ENCODE peak calls at places on chromosomes 11 and 22, in eight cellular contexts. A is NCI-H460; C is CD4-positive, alpha-beta T cell; B is ecto neural progenitor cell; M is GM04503; X is adrenal gland; Y is stimulated activated CD4-positive, alpha-beta T cell treated with anti-CD3 and anti-CD28 coated beads, Interleukin-4, amount 100 ng/mL, for 48 hours; R is anterior cingulate cortex. N is an unnamed sample.

GRCh38 chr22:25853902-25854301 is 111.9 kb downstream of the MYO18B start:
- DNase-seq in A (peak; percentile 4), C (no peak), B (peak; percentile 17), M (no peak), X (no peak), Y (no peak), R (no peak), N (no peak)

GRCh38 chr22:19709063-19709769 is 5.1 kb upstream of the SEPTIN5 start:
- DNase-seq in A (no peak), C (no peak), B (no peak), M (no peak), X (no peak), Y (no peak), R (no peak), N (no peak)

GRCh38 chr11:9489366-9489765 is 28.6 kb downstream of the ZNF143 start:
- DNase-seq in A (no peak), C (no peak), B (no peak), M (peak; percentile 62), X (no peak), Y (no peak), R (no peak), N (no peak)

GRCh38 chr22:18024276-18024939 is at the start of gene MICAL3:
- DNase-seq in A (peak; percentile 43), C (peak; percentile 67), B (peak; percentile 73), M (no peak), X (peak; percentile 62), Y (peak; percentile 51), R (peak; percentile 70), N (peak; percentile 61)

GRCh38 chr22:43848366-43849171 is 13.7 kb downstream of the SULT4A1 start:
- DNase-seq in A (no peak), C (no peak), B (no peak), M (no peak), X (no peak), Y (no peak), R (no peak), N (no peak)

GRCh38 chr11:61275191-61275590 is 19.9 kb downstream of the VWCE start:
- DNase-seq in A (no peak), C (no peak), B (no peak), M (no peak), X (no peak), Y (no peak), R (no peak), N (no peak)

GRCh38 chr22:20577549-20577975 is 70.2 kb downstream of the MED15 start:
- DNase-seq in A (no peak), C (no peak), B (no peak), M (no peak), X (no peak), Y (no peak), R (no peak), N (no peak)

GRCh38 chr11:86395061-86395551 is 20.4 kb downstream of the CCDC81 start:
- DNase-seq in A (no peak), C (no peak), B (no peak), M (no peak), X (peak; percentile 69), Y (no peak), R (no peak), N (no peak)

GRCh38 chr11:24932110-24933000 is 435.5 kb downstream of the LUZP2 start:
- DNase-seq in A (no peak), C (no peak), B (no peak), M (no peak), X (no peak), Y (no peak), R (no peak), N (no peak)

N was measured in effector memory CD8-positive, alpha-beta T cell.